ENCODE peak calls at places on chromosomes 11 and 22, in seven cellular contexts. H is colonic mucosa; V is GM23248; M is PC-3; G is mammary epithelial cell; L is CD8-positive, alpha-beta T cell; R is body of pancreas. W is an unnamed sample. For H3K4me1, the result is how much of the 10 kb centered on the place peaks cover.

GRCh38 chr11:120842195-120842594 is 181.7 kb upstream of the TBCEL start:
- DNase-seq in H (no peak), V (no peak), M (no peak), G (no peak), L (no peak), R (no peak), W (no peak)

GRCh38 chr22:43289976-43290663 is 53.1 kb downstream of the SCUBE1 start:
- DNase-seq in H (no peak), V (peak), M (no peak), G (peak), L (no peak), R (no peak), W (no peak)

GRCh38 chr11:59611570-59612565 is 3.7 kb downstream of the OSBP start:
- DNase-seq in H (peak), V (peak), M (peak), G (no peak), L (no peak), R (peak), W (no peak)

GRCh38 chr11:84719935-84720577 is 907.1 kb downstream of the DLG2 start:
- DNase-seq in H (peak), V (peak), M (no peak), G (no peak), L (no peak), R (peak), W (no peak)

GRCh38 chr22:43066134-43066533 is 23.1 kb downstream of the TTLL1 start:
- DNase-seq in H (no peak), V (no peak), M (no peak), G (no peak), L (no peak), R (no peak), W (no peak)

GRCh38 chr11:82676483-82677094 is 57.1 kb downstream of the FAM181B start:
- DNase-seq in H (no peak), V (peak), M (peak), G (no peak), L (no peak), R (no peak), W (no peak)

GRCh38 chr22:42310301-42310981 is 40.0 kb upstream of the TCF20 start:
- DNase-seq in H (no peak), V (no peak), M (no peak), G (no peak), L (no peak), R (no peak), W (no peak)

GRCh38 chr22:46444390-46444854 is 93.0 kb downstream of the CELSR1 start:
- DNase-seq in H (peak), V (no peak), M (no peak), G (no peak), L (no peak), R (no peak), W (no peak)

GRCh38 chr11:85132839-85133238 is 494.3 kb downstream of the DLG2 start:
- DNase-seq in H (no peak), V (peak), M (no peak), G (no peak), L (no peak), R (no peak), W (no peak)

GRCh38 chr22:42994917-42995562 is 19.9 kb downstream of the PACSIN2 start:
- DNase-seq in H (peak), V (peak), M (peak), G (peak), L (no peak), R (peak), W (peak)

GRCh38 chr11:75673977-75674582 is 5.2 kb upstream of the MAP6 start:
- DNase-seq in H (no peak), V (peak), M (peak), G (peak), L (no peak), R (no peak), W (no peak)

GRCh38 chr11:102705626-102706025 is at the start of gene MMP27:
- DNase-seq in H (no peak), V (peak), M (no peak), G (no peak), L (no peak), R (no peak), W (no peak)
- H3K4me1 ChIP-seq in H (under half), V (under half), M (under half), G (under half), L (under half), R (under half), W (under half)

DNA sequence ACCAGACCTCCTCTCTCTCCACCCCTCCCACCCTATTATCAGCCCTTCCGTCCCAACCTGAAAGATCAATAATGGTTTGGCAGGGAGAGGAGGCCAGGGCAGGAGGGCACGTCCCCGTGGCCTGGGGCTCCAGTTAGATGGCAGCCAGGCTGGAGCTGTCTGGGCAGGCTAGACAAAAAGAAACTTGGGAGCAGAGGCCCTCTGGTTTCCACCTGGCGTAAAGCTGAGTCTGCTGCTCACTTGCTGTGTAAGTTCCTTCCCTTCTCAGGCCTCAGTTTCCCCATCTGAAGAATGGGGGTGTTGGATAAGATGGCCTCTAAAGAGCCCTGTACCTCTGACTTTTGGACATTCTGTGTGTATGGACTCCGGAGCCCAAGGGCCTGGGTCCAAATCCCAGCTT is 3.8 kb upstream of the RHOD start:
- DNase-seq in H (no peak), V (no peak), M (no peak), G (no peak), L (no peak), R (no peak), W (no peak)
- H3K27ac ChIP-seq in H (no peak), V (no peak), M (no peak), G (no peak), L (no peak), R (no peak), W (no peak)

GRCh38 chr11:33329705-33330329 is 72.6 kb downstream of the HIPK3 start:
- DNase-seq in H (peak), V (peak), M (peak), G (peak), L (no peak), R (peak), W (no peak)

GRCh38 chr11:33324211-33324985 is 67.2 kb downstream of the HIPK3 start:
- DNase-seq in H (no peak), V (no peak), M (no peak), G (no peak), L (no peak), R (no peak), W (no peak)

GRCh38 chr11:33323421-33323820 is 66.2 kb downstream of the HIPK3 start:
- DNase-seq in H (no peak), V (no peak), M (no peak), G (no peak), L (no peak), R (no peak), W (no peak)

GRCh38 chr11:33321483-33321882 is 64.3 kb downstream of the HIPK3 start:
- DNase-seq in H (no peak), V (no peak), M (no peak), G (no peak), L (no peak), R (no peak), W (no peak)

DNA sequence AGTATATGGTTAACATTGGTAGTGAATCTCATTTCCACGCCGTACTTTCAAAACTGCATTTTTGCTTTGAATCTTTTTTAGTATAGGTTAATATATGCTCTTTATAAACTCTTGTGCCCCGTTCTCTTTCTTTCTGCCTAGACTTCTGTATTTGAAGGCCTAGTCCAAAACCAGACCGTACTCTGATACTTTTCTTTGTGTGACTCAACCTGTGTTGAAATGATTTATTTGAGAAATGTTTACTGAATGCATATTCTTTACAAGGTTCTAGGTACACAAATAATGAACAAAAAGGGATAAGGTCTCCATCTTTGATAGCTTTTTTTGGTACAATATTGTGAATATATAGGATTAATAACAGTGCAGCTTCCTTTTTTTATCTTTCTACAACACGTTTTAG is 68.3 kb downstream of the HIPK3 start:
- DNase-seq in H (no peak), V (peak), M (no peak), G (no peak), L (no peak), R (no peak), W (no peak)
- H3K4me1 ChIP-seq in H (under half), V (half or more), M (under half), G (under half), L (under half), R (under half), W (under half)

DNA sequence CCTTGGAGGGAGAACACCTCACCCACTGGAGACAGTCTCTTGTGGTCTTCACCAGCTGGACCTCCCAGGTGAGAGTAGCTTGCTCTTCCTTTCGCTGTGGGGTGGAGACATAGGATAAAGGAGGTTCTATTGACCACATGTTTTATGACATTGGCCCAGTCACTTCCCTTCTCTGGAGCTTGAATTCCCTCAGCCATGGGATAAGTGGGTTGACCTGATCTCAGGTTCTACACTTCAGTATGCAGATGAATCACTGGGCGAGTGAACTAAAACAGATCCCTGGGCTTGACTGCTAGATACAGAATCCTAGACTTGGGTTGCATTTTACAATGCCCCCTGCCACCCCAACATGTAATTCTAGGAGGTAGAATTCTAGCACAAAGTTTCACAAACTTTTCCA is 54.8 kb upstream of the PRSS23 start:
- DNase-seq in H (no peak), V (peak), M (peak), G (peak), L (no peak), R (no peak), W (no peak)
- H3K27ac ChIP-seq in H (no peak), V (no peak), M (no peak), G (no peak), L (no peak), R (no peak), W (peak)

GRCh38 chr11:9530901-9531625 is 42.4 kb upstream of the WEE1 start:
- DNase-seq in H (peak), V (no peak), M (no peak), G (no peak), L (no peak), R (no peak), W (no peak)
- H3K4me1 ChIP-seq in H (under half), V (under half), M (under half), G (under half), L (under half), R (under half), W (under half)

GRCh38 chr11:118215262-118215661 is 9.5 kb downstream of the JAML start:
- DNase-seq in H (no peak), V (no peak), M (no peak), G (no peak), L (no peak), R (no peak), W (no peak)
- H3K27ac ChIP-seq in H (peak), V (no peak), M (no peak), G (no peak), L (no peak), R (no peak), W (no peak)

DNA sequence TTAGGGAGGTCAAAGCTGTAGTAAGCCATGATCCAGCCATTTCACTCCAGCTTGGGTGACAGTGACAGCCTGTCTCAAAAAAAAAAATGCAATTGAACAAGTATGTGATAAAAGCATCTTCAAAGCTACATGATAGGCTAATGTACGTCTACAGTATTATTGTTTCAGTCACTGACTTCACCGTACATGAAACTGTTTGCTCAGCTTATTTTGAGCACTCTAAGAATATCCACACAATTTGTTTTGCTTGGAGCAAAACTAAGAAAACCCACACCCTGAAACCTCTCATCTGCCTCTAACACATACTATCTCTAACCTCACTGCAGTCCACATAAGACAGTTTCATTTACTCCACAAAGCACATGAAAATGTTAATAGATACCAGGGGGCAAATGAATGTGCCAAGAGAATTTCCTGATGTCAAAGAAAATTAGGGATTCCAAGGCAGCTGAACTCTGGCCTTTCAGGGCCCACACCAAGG is 60.7 kb downstream of the KCNA4 start:
- DNase-seq in H (no peak), V (no peak), M (no peak), G (no peak), L (no peak), R (no peak), W (no peak)
- H3K4me1 ChIP-seq in H (under half), V (under half), M (under half), G (under half), L (under half), R (under half), W (under half)